ENCODE peak calls at places on chromosomes 11 and 22, in six cellular contexts. K is fibroblast of pulmonary artery, M is bronchial epithelial cell, O is suprapubic skin, H is BE2C, L is epithelial cell of esophagus. P is an unnamed sample.

GRCh38 chr11:67301951-67302516 is 1.3 kb upstream of the SSH3 start:
- DNase-seq in K (no peak), L (peak), M (peak), O (peak), H (peak), P (peak)

GRCh38 chr11:120224872-120225371 is 14.1 kb downstream of the OAF start:
- DNase-seq in L (no peak), M (no peak), H (no peak), O (no peak), K (no peak), P (no peak)

GRCh38 chr11:125887373-125888324 is at the start of gene HYLS1:
- DNase-seq in H (peak), O (peak), K (peak), M (peak), L (peak), P (peak)

GRCh38 chr11:2387266-2387982 is 10.3 kb downstream of the CD81 start:
- DNase-seq in O (no peak), H (no peak), K (peak), L (no peak), M (no peak), P (no peak)

GRCh38 chr11:111018571-111018970 is 227.0 kb upstream of the POU2AF2 start:
- DNase-seq in H (no peak), K (peak), L (no peak), O (no peak), M (peak), P (no peak)

GRCh38 chr22:39220450-39220849 is 24.3 kb downstream of the PDGFB start:
- DNase-seq in M (no peak), K (no peak), L (no peak), O (peak), H (no peak), P (no peak)

GRCh38 chr22:36104988-36105387 is 55.6 kb downstream of the APOL3 start:
- DNase-seq in M (peak), H (no peak), L (peak), O (no peak), K (no peak), P (peak)

GRCh38 chr11:6606471-6607189 is 3.1 kb downstream of the ILK start:
- DNase-seq in O (peak), K (peak), M (peak), H (peak), L (peak), P (peak)

GRCh38 chr22:49259870-49260615 is 567.6 kb downstream of the BRD1 start:
- DNase-seq in M (no peak), O (no peak), H (no peak), L (no peak), K (no peak), P (no peak)

GRCh38 chr22:37907036-37907954 is 1.2 kb downstream of the MICALL1 start:
- DNase-seq in M (no peak), H (no peak), O (no peak), K (peak), L (peak), P (no peak)

GRCh38 chr22:19942886-19943664 is 1.5 kb upstream of the TXNRD2 start:
- DNase-seq in M (peak), K (peak), L (peak), H (no peak), O (no peak), P (peak)

GRCh38 chr11:73295259-73295995 is 12.6 kb upstream of the ARHGEF17 start:
- DNase-seq in L (peak), O (no peak), M (peak), K (peak), H (peak), P (peak)

GRCh38 chr22:36084717-36085116 is 56.1 kb upstream of the RBFOX2 start:
- DNase-seq in O (no peak), H (no peak), L (no peak), K (no peak), M (no peak), P (no peak)

GRCh38 chr11:127564803-127565202 is 564.2 kb upstream of the KIRREL3 start:
- DNase-seq in O (no peak), K (no peak), H (no peak), M (no peak), L (no peak), P (peak)

GRCh38 chr11:113862430-113862829 is 12.9 kb downstream of the USP28 start:
- DNase-seq in K (peak), H (no peak), M (peak), O (no peak), L (peak), P (peak)

GRCh38 chr22:36902143-36902911 is 11.1 kb upstream of the CSF2RB start:
- DNase-seq in K (no peak), O (no peak), M (no peak), L (no peak), H (no peak), P (no peak)

GRCh38 chr11:3837793-3838192 is 3.0 kb downstream of the RHOG start:
- DNase-seq in K (peak), O (no peak), H (no peak), L (peak), M (no peak), P (no peak)

GRCh38 chr11:19441752-19442553 is 201.2 kb upstream of the E2F8 start:
- DNase-seq in O (no peak), K (peak), M (peak), H (peak), L (peak), P (peak)

GRCh38 chr11:85875505-85875904 is 20.3 kb downstream of the CCDC83 start:
- DNase-seq in M (peak), H (no peak), O (no peak), K (peak), L (peak), P (peak)

GRCh38 chr11:112174789-112175595 is at the start of gene BCO2:
- DNase-seq in H (peak), L (peak), K (peak), M (peak), O (peak), P (peak)

GRCh38 chr11:104705475-104706195 is 192.6 kb downstream of the CASP12 start:
- DNase-seq in H (no peak), O (no peak), L (peak), M (peak), K (peak), P (peak)

GRCh38 chr11:95453616-95454118 is 222.7 kb upstream of the SESN3 start:
- DNase-seq in H (peak), L (peak), O (no peak), K (peak), M (peak), P (peak)

GRCh38 chr11:64720167-64720566 is 2.8 kb downstream of the NRXN2 start:
- DNase-seq in H (no peak), K (no peak), O (no peak), L (no peak), M (no peak), P (no peak)

GRCh38 chr11:36304349-36304748 is 8.3 kb downstream of the PRR5L start:
- DNase-seq in K (no peak), H (no peak), L (peak), M (peak), O (no peak), P (no peak)

DNA sequence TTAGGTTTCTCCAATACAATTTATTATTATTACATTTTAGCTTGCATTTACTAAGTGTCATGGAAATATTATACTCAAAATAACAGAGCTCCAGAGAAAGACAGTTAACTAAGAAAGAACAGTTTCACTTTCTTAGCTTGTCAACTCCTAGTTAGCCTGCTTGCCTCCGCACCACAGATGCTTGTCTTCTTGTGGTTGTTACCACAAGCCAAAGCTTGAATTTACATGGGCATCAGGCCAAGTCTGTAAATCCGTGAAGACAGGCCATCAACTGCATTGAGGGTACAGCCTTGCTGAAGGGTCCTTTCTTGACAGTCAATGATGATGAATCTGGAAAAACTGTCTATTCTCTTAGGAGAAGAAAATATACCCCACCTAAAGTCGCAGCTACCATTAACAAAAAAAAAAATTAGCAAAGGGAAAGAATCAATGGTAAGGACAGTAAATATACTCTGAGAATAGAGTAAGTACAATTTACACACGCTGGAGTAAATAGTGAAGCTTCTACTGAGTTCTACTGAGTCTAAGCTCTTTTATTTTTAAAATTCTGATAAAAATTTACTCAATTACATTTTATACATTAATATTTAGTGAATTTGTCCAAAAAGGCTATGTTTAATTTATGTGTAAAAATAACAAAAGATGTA is 15.6 kb upstream of the DENND5A start:
- DNase-seq in M (peak), O (no peak), L (peak), K (peak), H (no peak), P (peak)
- H3K4me3 ChIP-seq in M (no peak), O (no peak), L (no peak), K (no peak), H (no peak), P (no peak)

DNA sequence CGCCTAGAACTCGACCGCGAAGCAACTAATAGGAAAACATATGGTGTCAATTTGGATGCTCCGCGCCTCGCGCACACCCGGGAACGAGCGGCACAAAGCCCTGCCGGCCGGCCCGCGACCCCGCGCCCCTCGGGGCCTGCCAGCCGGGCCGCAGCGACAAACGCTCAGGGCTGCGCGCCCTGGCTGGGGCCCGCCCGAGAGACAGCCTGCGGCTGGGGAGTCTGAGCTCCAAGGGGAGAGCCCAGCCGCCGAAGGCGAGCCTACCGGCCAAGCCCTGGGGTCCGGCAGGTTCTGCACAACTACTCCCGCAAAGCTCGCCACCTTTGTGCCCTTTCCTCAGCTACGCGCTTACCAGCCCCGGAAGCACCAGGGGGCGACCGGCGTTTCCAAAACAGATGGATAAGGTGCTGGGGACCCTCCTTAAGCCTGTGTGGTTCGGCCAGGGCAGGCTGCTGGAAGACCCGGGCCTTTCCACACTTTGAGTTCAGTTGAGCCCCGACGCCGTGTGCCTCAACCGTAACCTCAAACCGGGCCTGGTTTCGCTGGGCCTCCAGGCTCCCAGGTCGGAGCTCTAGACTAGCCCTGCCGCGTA is 6.0 kb downstream of the PAX6 start:
- DNase-seq in L (no peak), K (no peak), H (no peak), M (no peak), O (peak), P (no peak)
- TF ChIP-seq CTCF in L (no peak), K (no peak), H (no peak), M (no peak), O (no peak), P (no peak)

GRCh38 chr22:40289991-40290459 is 56.3 kb upstream of the ADSL start:
- DNase-seq in K (no peak), L (no peak), O (no peak), M (no peak), H (no peak), P (no peak)
- H3K4me3 ChIP-seq in K (no peak), L (no peak), O (no peak), M (no peak), H (no peak), P (no peak)

DNA sequence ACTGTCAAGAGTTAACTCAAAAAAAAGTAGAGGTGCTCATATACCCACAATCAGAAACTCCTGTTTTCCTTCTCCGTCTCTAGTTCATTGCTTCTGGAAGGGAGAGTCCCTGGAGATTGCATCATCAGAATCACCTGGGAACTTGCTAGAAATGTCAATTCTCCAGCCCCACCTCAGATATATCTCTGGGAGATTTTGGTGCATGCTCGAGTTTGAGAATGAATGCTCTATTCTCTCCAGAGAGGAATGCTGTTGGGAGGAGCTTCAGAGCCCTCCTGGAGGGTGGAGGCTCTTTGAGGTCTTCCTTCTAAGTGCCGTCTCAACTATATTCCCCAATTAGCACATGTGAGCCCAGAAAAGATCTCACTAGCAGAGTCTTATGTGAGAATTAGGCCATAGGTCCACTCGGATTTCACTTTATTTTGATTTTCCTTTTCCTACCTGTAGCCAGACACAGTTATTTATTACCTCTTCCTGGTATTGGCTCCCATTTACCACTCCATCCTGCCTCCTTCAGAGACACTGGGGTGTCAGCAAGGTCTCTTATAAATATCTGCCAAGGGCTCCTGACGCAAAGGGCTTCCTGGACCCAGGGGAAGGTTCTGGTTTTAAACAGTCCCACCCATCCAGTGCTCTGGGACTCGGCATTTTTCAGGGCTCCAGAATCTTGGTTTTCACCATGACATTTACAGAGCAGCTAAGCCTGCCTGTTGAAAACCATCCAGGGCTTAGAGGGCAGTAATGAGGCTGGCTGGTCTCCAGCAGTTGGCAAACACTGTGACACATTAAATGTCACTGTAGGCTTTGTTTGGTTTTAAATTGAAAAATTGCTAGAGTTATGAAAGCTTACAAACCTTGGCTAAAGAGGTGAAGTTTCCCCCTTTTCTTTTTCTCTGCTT is 136.2 kb downstream of the CD44 start:
- DNase-seq in M (peak), K (no peak), H (no peak), O (peak), L (peak), P (peak)
- TF ChIP-seq CTCF in M (peak), K (no peak), H (no peak), O (no peak), L (peak), P (peak)

DNA sequence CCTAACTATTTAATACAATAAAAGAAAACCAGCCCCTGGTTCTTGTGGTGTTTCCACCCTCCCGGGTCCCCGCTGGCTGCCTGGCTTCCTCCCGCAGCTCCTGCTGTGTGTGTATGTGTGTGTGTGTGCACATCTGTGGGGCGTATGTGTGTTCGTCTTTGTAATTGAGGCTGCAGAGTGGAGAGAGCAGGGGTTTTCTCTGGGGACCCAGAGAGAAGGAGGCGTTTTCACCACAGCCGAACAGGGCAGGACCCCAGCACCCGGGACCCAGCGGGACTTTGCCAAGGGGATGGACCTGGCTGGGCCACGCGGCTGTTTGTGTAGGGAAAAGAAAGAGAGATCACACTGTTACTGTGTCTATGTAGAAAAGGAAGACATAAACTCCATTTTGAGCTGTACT is 42.7 kb downstream of the IGLL1 start:
- DNase-seq in O (peak), H (no peak), M (no peak), K (no peak), L (no peak), P (no peak)
- H3K4me3 ChIP-seq in O (no peak), H (no peak), M (no peak), K (no peak), L (no peak), P (no peak)